ENCODE peak calls at places on chromosomes 16 and 17, in ten cellular contexts. P is breast epithelium; U is activated naive CD4-positive, alpha-beta T cell treated with anti-CD3 and anti-CD28 coated beads, Interleukin-2, amount 10 ng/mL, durations not matched to agents 7 days and 5 days; R is activated CD4-positive, alpha-beta T cell treated with anti-CD3 and anti-CD28 coated beads, Interleukin-2, amount 10 ng/mL, durations not matched to agents 24 days and 14 days; M is GM03348; Y is Daoy; I is CD8-positive, alpha-beta T cell; A is spleen; F is neural crest cell; K is body of pancreas. B is an unnamed sample.

GRCh38 chr17:67200727-67201301 is 44.2 kb downstream of the HELZ start:
- DNase-seq in P (no peak), U (no peak), R (no peak), M (peak; percentile 25), Y (no peak), I (no peak), A (no peak), F (no peak), K (no peak), B (no peak)

GRCh38 chr16:2706085-2706484 is 13.9 kb downstream of the PRSS27 start:
- DNase-seq in P (no peak), U (no peak), R (no peak), M (no peak), Y (no peak), I (no peak), A (no peak), F (no peak), K (no peak), B (no peak)

GRCh38 chr16:79143026-79143425 is 457.5 kb downstream of the MAF start:
- DNase-seq in P (no peak), U (no peak), R (no peak), M (no peak), Y (no peak), I (no peak), A (no peak), F (no peak), K (no peak), B (no peak)

GRCh38 chr16:18984425-18985005 is 781 bp downstream of the TMC7 start:
- DNase-seq in P (no peak), U (no peak), R (no peak), M (peak; percentile 16), Y (peak; percentile 26), I (no peak), A (peak; percentile 1), F (no peak), K (no peak), B (no peak)

GRCh38 chr16:48081656-48082055 is 74.1 kb downstream of the ABCC12 start:
- DNase-seq in P (no peak), U (no peak), R (no peak), M (peak; percentile 80), Y (peak; percentile 67), I (no peak), A (no peak), F (no peak), K (no peak), B (no peak)

GRCh38 chr17:1834378-1835149 is 4.8 kb downstream of the RPA1 start:
- DNase-seq in P (no peak), U (peak; percentile 56), R (peak; percentile 78), M (no peak), Y (no peak), I (no peak), A (no peak), F (no peak), K (no peak), B (no peak)

GRCh38 chr17:2092253-2092652 is 37.4 kb downstream of the HIC1 start:
- DNase-seq in P (no peak), U (no peak), R (no peak), M (no peak), Y (no peak), I (no peak), A (no peak), F (no peak), K (no peak), B (no peak)

GRCh38 chr17:1043601-1044251 is 46.8 kb downstream of the TIMM22 start:
- DNase-seq in P (no peak), U (no peak), R (no peak), M (no peak), Y (no peak), I (no peak), A (peak; percentile 83), F (peak; percentile 23), K (no peak), B (peak; percentile 81)

GRCh38 chr17:65156835-65157565 is 19.8 kb downstream of the RGS9 start:
- DNase-seq in P (no peak), U (no peak), R (no peak), M (no peak), Y (no peak), I (no peak), A (no peak), F (no peak), K (no peak), B (no peak)

GRCh38 chr17:30000001-30000754 is 58.7 kb downstream of the EFCAB5 start:
- DNase-seq in P (no peak), U (no peak), R (no peak), M (no peak), Y (no peak), I (no peak), A (no peak), F (no peak), K (no peak), B (no peak)